ENCODE peak calls at places on chromosomes 1 and 21, in seven cellular contexts. B, I, V, M, D, O and G are unnamed samples.

GRCh38 chr21:44199448-44199847 is 41.3 kb downstream of the ICOSLG start:
- DNase-seq in I (no peak), M (peak), D (no peak), V (no peak), O (no peak), B (no peak), G (peak)

GRCh38 chr1:216261631-216262030 is 161.6 kb downstream of the USH2A start:
- DNase-seq in V (no peak), O (no peak), B (no peak), D (no peak), M (no peak), I (no peak), G (no peak)

GRCh38 chr1:38852780-38853179 is 6.8 kb downstream of the RRAGC start:
- DNase-seq in V (no peak), I (no peak), O (no peak), M (no peak), B (no peak), D (no peak), G (no peak)

GRCh38 chr1:153100241-153100640 is 5.9 kb upstream of the SPRR2E start:
- DNase-seq in I (no peak), B (no peak), V (no peak), M (no peak), D (no peak), O (no peak), G (no peak)

GRCh38 chr1:37391181-37391949 is 83.0 kb upstream of the ZC3H12A start:
- DNase-seq in B (peak), M (no peak), V (peak), I (no peak), O (no peak), D (no peak), G (no peak)

GRCh38 chr1:44636711-44637589 is 37.3 kb downstream of the TMEM53 start:
- DNase-seq in B (no peak), M (no peak), O (no peak), V (peak), D (no peak), I (no peak), G (no peak)

GRCh38 chr1:224490540-224491537 is 56.2 kb upstream of the WDR26 start:
- DNase-seq in B (no peak), I (no peak), V (no peak), M (no peak), D (no peak), O (no peak), G (no peak)

GRCh38 chr1:184986250-184986649 is 11.9 kb upstream of the NIBAN1 start:
- DNase-seq in B (peak), V (no peak), I (no peak), M (no peak), D (no peak), O (no peak), G (no peak)

GRCh38 chr1:199742547-199742946 is 285.0 kb upstream of the NR5A2 start:
- DNase-seq in V (no peak), M (no peak), B (no peak), D (no peak), O (no peak), I (no peak), G (no peak)

GRCh38 chr1:41005876-41006275 is 15.6 kb downstream of the SLFNL1 start:
- DNase-seq in M (no peak), I (no peak), V (no peak), O (no peak), B (no peak), D (no peak), G (no peak)

GRCh38 chr1:233394860-233395717 is 67.6 kb downstream of the MAP3K21 start:
- DNase-seq in M (no peak), I (no peak), O (no peak), D (no peak), V (peak), B (peak), G (no peak)

GRCh38 chr1:167533851-167534300 is 15.5 kb upstream of the CD247 start:
- DNase-seq in D (peak), V (peak), O (peak), B (peak), I (peak), M (peak), G (peak)

GRCh38 chr1:32464191-32464715 is 619 bp upstream of the ZBTB8B start:
- DNase-seq in D (no peak), O (no peak), B (peak), V (peak), I (no peak), M (no peak), G (no peak)

GRCh38 chr1:34924759-34925555 is 4.5 kb downstream of the DLGAP3 start:
- DNase-seq in B (no peak), O (peak), I (no peak), V (no peak), M (peak), D (peak), G (peak)

GRCh38 chr1:212688338-212689047 is 11.1 kb downstream of the BATF3 start:
- DNase-seq in B (no peak), I (no peak), M (no peak), D (no peak), V (no peak), O (no peak), G (no peak)

GRCh38 chr1:119773711-119774241 is 5.1 kb upstream of the HMGCS2 start:
- DNase-seq in I (no peak), B (peak), D (no peak), O (no peak), V (no peak), M (no peak), G (no peak)

GRCh38 chr1:247281001-247281574 is 25.2 kb downstream of the VN1R5 start:
- DNase-seq in O (no peak), I (no peak), D (no peak), M (no peak), B (no peak), V (no peak), G (no peak)

GRCh38 chr1:68384321-68384813 is 65.4 kb downstream of the RPE65 start:
- DNase-seq in O (no peak), V (no peak), M (no peak), I (no peak), B (no peak), D (no peak), G (no peak)

GRCh38 chr1:64476251-64476952 is 6.5 kb downstream of the CACHD1 start:
- DNase-seq in V (no peak), O (no peak), M (no peak), I (no peak), D (no peak), B (no peak), G (no peak)

GRCh38 chr1:3509721-3510120 is 55.3 kb downstream of the ARHGEF16 start:
- DNase-seq in V (no peak), M (no peak), O (no peak), D (no peak), B (no peak), I (no peak), G (no peak)

GRCh38 chr1:23168079-23168461 is 586 bp downstream of the LUZP1 start:
- DNase-seq in M (peak), O (peak), I (no peak), D (peak), V (no peak), B (no peak), G (peak)

GRCh38 chr1:14939527-14940284 is 213.8 kb upstream of the TMEM51 start:
- DNase-seq in I (no peak), M (no peak), B (no peak), O (no peak), D (no peak), V (no peak), G (no peak)

GRCh38 chr1:241964550-241965241 is 7.1 kb downstream of the BECN2 start:
- DNase-seq in B (no peak), M (no peak), V (no peak), I (no peak), O (no peak), D (peak), G (no peak)

GRCh38 chr1:31099283-31100063 is 34.0 kb upstream of the PUM1 start:
- DNase-seq in M (no peak), V (no peak), I (no peak), D (no peak), O (no peak), B (no peak), G (peak)

GRCh38 chr1:21647431-21648373 is 21.5 kb downstream of the RAP1GAP start:
- DNase-seq in V (no peak), O (no peak), D (no peak), B (no peak), I (no peak), M (no peak), G (no peak)

GRCh38 chr21:42515708-42516502 is 2.3 kb downstream of the SLC37A1 start:
- DNase-seq in M (no peak), D (peak), O (no peak), I (no peak), V (no peak), B (no peak), G (no peak)

GRCh38 chr1:176546825-176547224 is 83.8 kb downstream of the PAPPA2 start:
- DNase-seq in D (no peak), M (no peak), B (no peak), I (no peak), O (no peak), V (no peak), G (no peak)

GRCh38 chr1:2301607-2302291 is 73.6 kb downstream of the SKI start:
- DNase-seq in I (no peak), O (no peak), M (no peak), B (no peak), D (no peak), V (no peak), G (no peak)

GRCh38 chr1:160421881-160422280 is 21.5 kb downstream of the VANGL2 start:
- DNase-seq in B (no peak), D (no peak), O (no peak), I (no peak), V (no peak), M (no peak), G (no peak)